ENCODE peak calls at places on chromosomes 3 and 15, in seven cellular contexts. D, E, N, Q, X, V and U are unnamed samples.

GRCh38 chr3:67415504-67415903 is 238.9 kb downstream of the SUCLG2 start:
- DNase-seq in D (no peak), E (no peak), N (peak), Q (no peak), X (no peak), V (no peak), U (peak)

GRCh38 chr3:152719264-152719663 is 115.7 kb upstream of the P2RY1 start:
- DNase-seq in D (no peak), E (no peak), N (no peak), Q (no peak), X (no peak), V (no peak), U (peak)

GRCh38 chr15:22887157-22887951 is 48.9 kb downstream of the NIPA2 start:
- DNase-seq in D (no peak), E (no peak), N (peak), Q (no peak), X (no peak), V (no peak), U (peak)

GRCh38 chr3:122025296-122025695 is 3.2 kb upstream of the ILDR1 start:
- DNase-seq in D (no peak), E (no peak), N (no peak), Q (no peak), X (no peak), V (no peak), U (no peak)

GRCh38 chr15:99976811-99977271 is 243.6 kb upstream of the LYSMD4 start:
- DNase-seq in D (no peak), E (no peak), N (peak), Q (no peak), X (no peak), V (no peak), U (no peak)

GRCh38 chr3:11480663-11481298 is 162.9 kb downstream of the VGLL4 start:
- DNase-seq in D (no peak), E (no peak), N (no peak), Q (no peak), X (peak), V (peak), U (no peak)

GRCh38 chr3:5213574-5213966 is 26.1 kb downstream of the EDEM1 start:
- DNase-seq in D (no peak), E (no peak), N (no peak), Q (no peak), X (no peak), V (no peak), U (no peak)

GRCh38 chr3:49401758-49402157 is 10.0 kb downstream of the RHOA start:
- DNase-seq in D (no peak), E (no peak), N (no peak), Q (no peak), X (no peak), V (no peak), U (no peak)

GRCh38 chr3:168085491-168086119 is 10.1 kb downstream of the GOLIM4 start:
- DNase-seq in D (no peak), E (no peak), N (no peak), Q (no peak), X (no peak), V (no peak), U (no peak)

GRCh38 chr3:4695846-4696245 is 202.7 kb downstream of the ITPR1 start:
- DNase-seq in D (no peak), E (no peak), N (no peak), Q (no peak), X (no peak), V (no peak), U (no peak)

GRCh38 chr3:73321286-73321685 is 259.8 kb downstream of the EBLN2 start:
- DNase-seq in D (no peak), E (no peak), N (no peak), Q (no peak), X (no peak), V (no peak), U (no peak)